ENCODE peak calls at places on chromosomes 6 and 20, in four cellular contexts. B, Z, D and T are unnamed samples.

GRCh38 chr20:41615110-41615509 is 3.1 kb downstream of the CHD6 start:
- DNase-seq in B (no peak), Z (no peak), D (no peak), T (no peak)

GRCh38 chr20:11849270-11849920 is 68.3 kb upstream of the BTBD3 start:
- DNase-seq in B (no peak), Z (no peak), D (no peak), T (no peak)

GRCh38 chr6:138005846-138006245 is 101.4 kb downstream of the PERP start:
- DNase-seq in B (no peak), Z (no peak), D (no peak), T (no peak)

GRCh38 chr6:128641701-128642100 is 121.3 kb upstream of the PTPRK start:
- DNase-seq in B (peak; percentile 26), Z (no peak), D (no peak), T (no peak)

GRCh38 chr6:170037541-170038250 is 253.2 kb downstream of the DLL1 start:
- DNase-seq in B (no peak), Z (no peak), D (peak; percentile 3), T (no peak)

GRCh38 chr6:6125495-6125894 is 118.8 kb upstream of the NRN1 start:
- DNase-seq in B (no peak), Z (no peak), D (no peak), T (no peak)

GRCh38 chr6:20707166-20707485 is 172.9 kb downstream of the CDKAL1 start:
- DNase-seq in B (no peak), Z (no peak), D (no peak), T (no peak)

GRCh38 chr6:166815629-166816028 is 140.7 kb downstream of the RNASET2 start:
- DNase-seq in B (no peak), Z (no peak), D (no peak), T (peak; percentile 59)

GRCh38 chr20:21564127-21564773 is 50.4 kb upstream of the NKX2-2 start:
- DNase-seq in B (no peak), Z (no peak), D (no peak), T (no peak)

GRCh38 chr6:160315310-160315709 is 32.9 kb upstream of the SLC22A3 start:
- DNase-seq in B (no peak), Z (no peak), D (no peak), T (no peak)

GRCh38 chr6:87675004-87675681 is 26.9 kb downstream of the AKIRIN2 start:
- DNase-seq in B (no peak), Z (no peak), D (no peak), T (no peak)

GRCh38 chr6:155400022-155400965 is 55.3 kb downstream of the NOX3 start:
- DNase-seq in B (no peak), Z (no peak), D (no peak), T (no peak)

GRCh38 chr6:76326866-76327265 is 254.4 kb upstream of the IMPG1 start:
- DNase-seq in B (no peak), Z (no peak), D (no peak), T (no peak)

GRCh38 chr6:132011582-132011981 is 60.4 kb upstream of the CCN2 start:
- DNase-seq in B (no peak), Z (no peak), D (no peak), T (no peak)

GRCh38 chr6:72579865-72580264 is 42.0 kb upstream of the KCNQ5 start:
- DNase-seq in B (no peak), Z (no peak), D (no peak), T (no peak)

GRCh38 chr20:61443541-61444126 is 191.6 kb downstream of the CDH4 start:
- DNase-seq in B (no peak), Z (no peak), D (no peak), T (no peak)

GRCh38 chr6:119351005-119351394 is 1.4 kb upstream of the MAN1A1 start:
- DNase-seq in B (no peak), Z (no peak), D (no peak), T (no peak)

GRCh38 chr6:37251211-37251610 is 6.4 kb upstream of the TBC1D22B start:
- DNase-seq in B (no peak), Z (no peak), D (no peak), T (no peak)

GRCh38 chr6:135796884-135797283 is 54.6 kb upstream of the PDE7B start:
- DNase-seq in B (no peak), Z (no peak), D (no peak), T (no peak)

GRCh38 chr6:33808781-33809180 is 5.0 kb upstream of the MLN start:
- DNase-seq in B (no peak), Z (no peak), D (no peak), T (no peak)

GRCh38 chr6:11467364-11467763 is 70.2 kb upstream of the TMEM170B start:
- DNase-seq in B (no peak), Z (no peak), D (no peak), T (no peak)

GRCh38 chr20:37233471-37234253 is 28.0 kb downstream of the GHRH start:
- DNase-seq in B (no peak), Z (no peak), D (no peak), T (no peak)

GRCh38 chr6:29967379-29968010 is 25.2 kb downstream of the HLA-A start:
- DNase-seq in B (no peak), Z (no peak), D (no peak), T (no peak)

GRCh38 chr6:40573221-40573620 is 13.9 kb downstream of the LRFN2 start:
- DNase-seq in B (no peak), Z (no peak), D (no peak), T (no peak)

GRCh38 chr20:23211164-23211563 is 125.0 kb upstream of the CD93 start:
- DNase-seq in B (no peak), Z (no peak), D (no peak), T (no peak)
- TF ChIP-seq CTCF in B (no peak), Z (no peak), D (no peak), T (no peak)

GRCh38 chr6:19501737-19502245 is 335.4 kb upstream of the ID4 start:
- DNase-seq in B (no peak), Z (no peak), D (no peak), T (no peak)
- TF ChIP-seq CTCF in B (no peak), Z (no peak), D (peak; percentile 36), T (no peak)

GRCh38 chr6:18263561-18264337 is 581 bp downstream of the DEK start:
- DNase-seq in B (no peak), Z (no peak), D (peak; percentile 67), T (peak; percentile 73)

GRCh38 chr6:18262812-18263560 is 1.3 kb downstream of the DEK start:
- DNase-seq in B (no peak), Z (peak; percentile 16), D (no peak), T (no peak)

GRCh38 chr6:18261877-18262276 is 2.5 kb downstream of the DEK start:
- DNase-seq in B (no peak), Z (no peak), D (no peak), T (no peak)

GRCh38 chr6:18259675-18260447 is 4.5 kb downstream of the DEK start:
- DNase-seq in B (no peak), Z (no peak), D (no peak), T (no peak)

DNA sequence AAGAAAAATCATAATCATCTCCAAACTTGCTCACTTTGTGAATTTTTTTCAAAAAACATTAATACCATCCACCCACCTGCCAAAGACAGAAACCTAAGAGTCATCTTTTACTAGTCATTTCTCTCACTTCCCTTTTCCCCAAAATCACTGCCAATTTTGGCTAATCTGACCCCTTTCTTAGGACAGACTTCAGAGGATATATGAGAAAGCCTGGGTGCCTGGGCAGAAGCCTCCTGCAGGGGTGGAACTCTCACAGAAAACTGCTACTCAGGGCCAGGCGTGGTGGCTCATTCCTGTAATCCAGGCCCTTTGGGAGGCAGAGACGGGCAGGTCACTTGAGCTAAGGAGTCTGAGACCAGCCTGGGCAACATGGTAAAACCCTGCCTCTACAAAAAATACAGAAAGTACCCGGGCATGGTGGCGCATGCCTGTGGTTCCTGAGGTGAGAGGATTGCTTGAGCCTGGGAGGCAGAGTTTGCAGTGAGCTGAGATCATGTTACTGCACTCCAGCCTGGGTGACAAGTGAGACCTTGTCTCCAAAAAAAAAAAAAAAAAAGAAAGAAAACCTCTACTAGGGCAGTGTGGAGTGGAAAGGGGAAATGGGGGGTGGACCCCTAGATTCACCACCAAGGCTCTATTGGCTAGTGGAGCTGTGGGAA is 3.8 kb downstream of the DEK start:
- DNase-seq in B (no peak), Z (no peak), D (peak; percentile 22), T (no peak)
- TF ChIP-seq CTCF in B (no peak), Z (no peak), D (no peak), T (no peak)

DNA sequence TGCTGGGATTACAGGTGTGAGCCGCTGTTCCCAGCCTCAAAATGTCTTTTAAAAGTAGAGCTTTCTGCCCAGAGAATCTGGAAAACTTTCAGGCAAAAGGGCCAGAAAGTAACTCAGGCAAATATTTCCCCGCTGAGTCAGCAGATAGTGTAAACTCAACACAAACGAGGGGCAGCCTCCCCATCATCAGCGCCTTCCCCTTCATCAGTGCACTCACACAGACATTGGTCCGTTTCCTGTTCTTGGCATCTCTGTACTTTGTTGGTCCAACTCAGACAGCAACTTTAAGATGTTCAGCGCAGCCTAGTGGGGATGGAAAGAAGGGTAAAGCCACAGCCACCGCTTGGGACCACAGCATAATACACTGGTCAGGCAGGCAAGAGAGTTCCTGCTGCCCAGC is 69.5 kb downstream of the CSE1L start:
- DNase-seq in B (peak; percentile 34), Z (no peak), D (no peak), T (no peak)
- TF ChIP-seq CTCF in B (peak; percentile 29), Z (no peak), D (no peak), T (no peak)

GRCh38 chr20:34829191-34829590 is 3.7 kb upstream of the NCOA6 start:
- DNase-seq in B (no peak), Z (no peak), D (no peak), T (no peak)
- TF ChIP-seq CTCF in B (no peak), Z (no peak), D (no peak), T (no peak)

DNA sequence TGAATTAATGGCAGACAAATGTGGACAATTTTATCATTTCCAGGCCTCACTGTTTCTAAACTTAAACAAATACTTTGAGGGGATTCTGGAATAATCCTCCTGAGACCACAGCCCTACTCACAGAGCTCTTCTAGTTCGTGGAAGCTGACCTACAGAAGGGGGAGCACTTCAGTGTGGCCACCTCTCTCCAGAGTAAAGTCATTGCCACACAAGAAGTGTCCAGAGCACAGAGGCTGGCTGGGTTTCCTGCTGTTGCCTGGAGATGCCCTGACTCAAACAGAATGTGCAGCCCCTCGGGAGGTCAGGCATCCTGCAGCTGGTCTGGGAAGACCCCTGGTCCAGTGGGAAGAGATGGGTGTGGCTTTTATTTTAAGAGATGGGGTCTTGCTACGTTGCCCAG is 110.9 kb downstream of the QRSL1 start:
- DNase-seq in B (no peak), Z (no peak), D (no peak), T (no peak)
- TF ChIP-seq CTCF in B (no peak), Z (no peak), D (no peak), T (no peak)

DNA sequence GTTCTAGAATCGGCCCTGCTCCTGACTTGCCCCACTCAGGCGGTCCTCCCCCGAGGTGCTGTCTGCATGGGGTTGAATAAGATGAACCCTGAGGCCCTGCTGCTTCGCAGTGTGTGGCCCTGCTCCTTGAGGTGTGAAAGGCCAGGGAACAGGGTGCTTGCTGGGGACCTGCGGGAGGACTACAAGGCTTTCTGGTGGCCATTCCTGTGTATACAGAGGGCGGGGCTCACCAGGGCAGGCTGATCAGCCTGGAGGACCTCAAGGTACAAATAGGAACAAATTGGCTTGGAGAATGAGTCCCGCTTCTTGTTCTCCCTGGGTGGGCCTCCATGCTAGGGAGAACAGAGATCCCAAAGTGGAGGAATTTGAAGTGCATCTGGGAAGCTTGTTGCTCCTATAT is 5.7 kb downstream of the NOTCH4 start:
- DNase-seq in B (no peak), Z (no peak), D (no peak), T (no peak)
- TF ChIP-seq CTCF in B (no peak), Z (no peak), D (no peak), T (no peak)